ENCODE peak calls at places on chromosomes 11 and 22, in six cellular contexts. X is HEK293T; O is osteocyte; K is ELF-1; F is NCI-H1436; J is effector memory CD4-positive, alpha-beta T cell. N is an unnamed sample.

GRCh38 chr22:42967933-42968332 is 47.0 kb downstream of the PACSIN2 start:
- DNase-seq in X (no peak), O (no peak), K (no peak), F (no peak), J (no peak), N (no peak)

GRCh38 chr11:58625826-58626460 is 3.5 kb downstream of the CNTF start:
- DNase-seq in X (no peak), O (no peak), K (no peak), F (no peak), J (no peak), N (no peak)

GRCh38 chr11:8531312-8531711 is 62.7 kb downstream of the STK33 start:
- DNase-seq in X (no peak), O (no peak), K (peak), F (peak), J (no peak), N (no peak)

GRCh38 chr11:22539851-22540376 is 85.7 kb downstream of the FANCF start:
- DNase-seq in X (peak), O (no peak), K (no peak), F (no peak), J (no peak), N (peak)

GRCh38 chr11:17703951-17704350 is 15.4 kb upstream of the MYOD1 start:
- DNase-seq in X (peak), O (no peak), K (no peak), F (no peak), J (no peak), N (peak)

GRCh38 chr22:36934940-36935610 is 21.6 kb downstream of the CSF2RB start:
- DNase-seq in X (no peak), O (peak), K (peak), F (no peak), J (no peak), N (no peak)

GRCh38 chr11:68311155-68312116 is 955 bp upstream of the LRP5 start:
- DNase-seq in X (no peak), O (no peak), K (no peak), F (no peak), J (no peak), N (no peak)

GRCh38 chr11:61345954-61346814 is 13.2 kb downstream of the TKFC start:
- DNase-seq in X (no peak), O (no peak), K (no peak), F (no peak), J (no peak), N (no peak)

GRCh38 chr11:114129699-114130659 is 70.5 kb downstream of the ZBTB16 start:
- DNase-seq in X (no peak), O (no peak), K (peak), F (no peak), J (no peak), N (no peak)